ENCODE peak calls at places on chromosomes 3 and 15, in seven cellular contexts. T is HEK293T; F is stimulated activated CD8-positive, alpha-beta memory T cell treated with anti-CD3 and anti-CD28 coated beads, Interleukin-15, amount 100 ng/mL, for 4 hours; U is brain microvascular endothelial cell; S is EL; J is fibroblast of pulmonary artery; R is left cardiac atrium. E is an unnamed sample.

GRCh38 chr3:112084980-112085697 is 1.1 kb upstream of the C3orf52 start:
- DNase-seq in J (no peak), S (no peak), T (no peak), F (no peak), U (no peak), R (no peak), E (no peak)

GRCh38 chr3:159884661-159885402 is 103.8 kb upstream of the IL12A start:
- DNase-seq in S (peak), J (peak), U (no peak), F (no peak), T (peak), R (no peak), E (peak)

GRCh38 chr3:140922634-140923033 is 19.0 kb upstream of the SLC25A36 start:
- DNase-seq in F (no peak), S (peak), U (peak), T (no peak), J (peak), R (no peak), E (peak)

GRCh38 chr3:67437789-67438188 is 216.6 kb downstream of the SUCLG2 start:
- DNase-seq in R (no peak), S (no peak), U (no peak), J (no peak), T (no peak), F (no peak), E (no peak)

GRCh38 chr3:71498053-71498452 is 85.5 kb downstream of the FOXP1 start:
- DNase-seq in U (no peak), J (no peak), F (no peak), S (no peak), R (no peak), T (no peak), E (no peak)

GRCh38 chr15:65646486-65646885 is 24.7 kb downstream of the SLC24A1 start:
- DNase-seq in U (peak), J (peak), T (no peak), F (no peak), R (no peak), S (peak), E (peak)

GRCh38 chr15:55074431-55074830 is 122.3 kb downstream of the RSL24D1 start:
- DNase-seq in T (no peak), S (no peak), R (no peak), U (no peak), J (no peak), F (no peak), E (no peak)

GRCh38 chr15:75452364-75452967 is 976 bp upstream of the SIN3A start:
- DNase-seq in R (peak), S (peak), F (peak), U (peak), J (peak), T (no peak), E (peak)

GRCh38 chr3:117545484-117545883 is 835.9 kb downstream of the TUSC7 start:
- DNase-seq in U (no peak), T (no peak), F (no peak), S (peak), J (no peak), R (no peak), E (no peak)

GRCh38 chr3:64164309-64164708 is 61.0 kb downstream of the PRICKLE2 start:
- DNase-seq in J (no peak), R (no peak), U (no peak), F (no peak), S (peak), T (no peak), E (no peak)

GRCh38 chr3:186044973-186045372 is 63.9 kb downstream of the ETV5 start:
- DNase-seq in F (no peak), U (no peak), T (no peak), R (no peak), S (no peak), J (peak), E (no peak)

E was measured in fibroblast of mammary gland.